ENCODE peak calls at places on chromosomes 12 and 14, in ten cellular contexts. P is colonic mucosa; N is psoas muscle; E is cardiac muscle cell; Z is transverse colon; S is PC-3; I is SK-N-SH; T is left lung; X is CD8-positive, alpha-beta T cell; M is MM.1S. H is an unnamed sample.
A peak's percentile ranks its signal among the peaks of the same experiment; 100 is the strongest.

GRCh38 chr12:58918475-58918874 is 1.8 kb downstream of the LRIG3 start:
- DNase-seq in P (no peak), N (no peak), E (no peak), Z (no peak), S (peak; percentile 34), I (no peak), T (no peak), X (no peak), M (no peak), H (no peak)

GRCh38 chr14:91415794-91416743 is 1.6 kb downstream of the CCDC88C start:
- DNase-seq in P (peak; percentile 54), N (no peak), E (no peak), Z (peak; percentile 67), S (peak; percentile 70), I (no peak), T (no peak), X (peak; percentile 84), M (peak; percentile 81), H (no peak)

GRCh38 chr12:91413591-91413990 is 231.0 kb upstream of the DCN start:
- DNase-seq in P (peak; percentile 40), N (no peak), E (peak; percentile 28), Z (peak; percentile 23), S (peak; percentile 95), I (peak; percentile 57), T (no peak), X (no peak), M (no peak), H (no peak)

GRCh38 chr14:106044949-106045596 is 518.7 kb downstream of the TMEM121 start:
- DNase-seq in P (peak; percentile 68), N (peak; percentile 59), E (no peak), Z (peak; percentile 64), S (no peak), I (peak; percentile 35), T (peak; percentile 54), X (peak; percentile 85), M (no peak), H (peak; percentile 81)

GRCh38 chr12:99915251-99916082 is 69.3 kb downstream of the ANKS1B start:
- DNase-seq in P (no peak), N (no peak), E (no peak), Z (no peak), S (peak; percentile 86), I (no peak), T (no peak), X (no peak), M (no peak), H (no peak)

GRCh38 chr12:112408621-112409020 is 784 bp downstream of the RPL6 start:
- DNase-seq in P (no peak), N (no peak), E (no peak), Z (no peak), S (no peak), I (no peak), T (no peak), X (peak; percentile 56), M (no peak), H (no peak)

GRCh38 chr12:127106723-127107122 is 1160.2 kb upstream of the TMEM132C start:
- DNase-seq in P (no peak), N (no peak), E (no peak), Z (no peak), S (no peak), I (no peak), T (no peak), X (no peak), M (no peak), H (no peak)

GRCh38 chr14:105528859-105529505 is 2.6 kb downstream of the TMEM121 start:
- DNase-seq in P (no peak), N (peak; percentile 50), E (no peak), Z (no peak), S (no peak), I (no peak), T (no peak), X (peak; percentile 51), M (no peak), H (no peak)

GRCh38 chr12:103272949-103273348 is 222.8 kb downstream of the C12orf42 start:
- DNase-seq in P (no peak), N (no peak), E (no peak), Z (no peak), S (peak; percentile 24), I (no peak), T (no peak), X (no peak), M (no peak), H (no peak)

GRCh38 chr12:3613641-3614180 is 122.7 kb downstream of the PRMT8 start:
- DNase-seq in P (no peak), N (peak; percentile 69), E (no peak), Z (no peak), S (no peak), I (no peak), T (no peak), X (no peak), M (no peak), H (no peak)

GRCh38 chr12:115451785-115452736 is 768.1 kb upstream of the TBX3 start:
- DNase-seq in P (peak; percentile 39), N (peak; percentile 50), E (peak; percentile 94), Z (no peak), S (peak; percentile 42), I (peak; percentile 88), T (no peak), X (no peak), M (peak; percentile 6), H (peak; percentile 64)

DNA sequence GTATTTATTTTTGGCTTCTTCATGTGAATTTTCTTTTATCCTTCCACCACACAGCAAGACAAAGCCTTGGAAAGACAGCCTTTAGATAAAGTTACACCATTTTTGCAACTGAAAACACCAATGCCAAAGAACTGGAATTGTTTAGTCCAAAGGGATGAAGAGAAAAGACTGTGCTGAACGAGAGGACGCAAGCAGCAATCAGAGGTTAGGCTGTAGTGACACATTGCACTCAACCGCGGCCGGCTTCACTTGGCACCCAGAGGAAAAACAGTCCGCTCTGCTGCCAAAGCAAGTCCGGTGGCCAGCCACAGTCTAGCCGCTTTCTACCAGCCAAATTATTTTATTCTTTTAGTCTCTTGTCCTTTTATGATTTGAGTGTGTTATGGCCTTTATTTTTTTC is 49.1 kb upstream of the KCNJ8 start:
- DNase-seq in P (no peak), N (peak; percentile 85), E (no peak), Z (no peak), S (no peak), I (no peak), T (peak; percentile 46), X (no peak), M (no peak), H (no peak)
- H3K4me1 ChIP-seq in P (no peaks in the 10 kb centered on the region), N (peaks cover 17% of the 10 kb centered on the region), E (peaks cover 4% of the 10 kb centered on the region), Z (no peaks in the 10 kb centered on the region), S (no peaks in the 10 kb centered on the region), I (no peaks in the 10 kb centered on the region), T (peaks cover 9% of the 10 kb centered on the region), X (no peaks in the 10 kb centered on the region), M (no peaks in the 10 kb centered on the region), H (no peaks in the 10 kb centered on the region)

GRCh38 chr14:93029417-93029816 is 86.3 kb downstream of the ITPK1 start:
- DNase-seq in P (no peak), N (no peak), E (no peak), Z (no peak), S (no peak), I (no peak), T (no peak), X (no peak), M (no peak), H (no peak)
- H3K27ac ChIP-seq in P (no peak overlapping the region), N (no peak overlapping the region), E (no peak overlapping the region), Z (no peak overlapping the region), S (no peak overlapping the region), I (no peak overlapping the region), T (no peak overlapping the region), X (no peak overlapping the region), M (no peak overlapping the region), H (no peak overlapping the region)

GRCh38 chr14:78758333-78758732 is 588.2 kb downstream of the NRXN3 start:
- DNase-seq in P (no peak), N (no peak), E (peak; percentile 78), Z (no peak), S (peak; percentile 45), I (peak; percentile 37), T (no peak), X (no peak), M (peak; percentile 48), H (no peak)
- TF ChIP-seq CTCF in P (peak; percentile 40), N (peak; percentile 15), E (peak; percentile 23), Z (peak; percentile 33), S (peak; percentile 59), I (peak; percentile 57), T (peak; percentile 44), X (no peak), M (peak; percentile 69), H (no peak)

GRCh38 chr14:99192823-99193222 is 79.2 kb downstream of the BCL11B start:
- DNase-seq in P (no peak), N (no peak), E (no peak), Z (no peak), S (no peak), I (no peak), T (no peak), X (peak; percentile 33), M (no peak), H (no peak)
- H3K4me1 ChIP-seq in P (no peaks in the 10 kb centered on the region), N (peaks cover 4% of the 10 kb centered on the region), E (peaks cover 7% of the 10 kb centered on the region), Z (peaks cover 5% of the 10 kb centered on the region), S (no peaks in the 10 kb centered on the region), I (peaks cover 7% of the 10 kb centered on the region), T (no peaks in the 10 kb centered on the region), X (peaks cover 97% of the 10 kb centered on the region), M (no peaks in the 10 kb centered on the region), H (no peaks in the 10 kb centered on the region)

GRCh38 chr12:28936221-28936620 is 212.9 kb upstream of the FAR2 start:
- DNase-seq in P (no peak), N (no peak), E (no peak), Z (no peak), S (no peak), I (no peak), T (no peak), X (no peak), M (no peak), H (no peak)

GRCh38 chr12:28933176-28933575 is 215.9 kb upstream of the FAR2 start:
- DNase-seq in P (no peak), N (no peak), E (no peak), Z (no peak), S (no peak), I (no peak), T (no peak), X (no peak), M (no peak), H (no peak)

GRCh38 chr12:28925726-28926376 is 223.2 kb upstream of the FAR2 start:
- DNase-seq in P (no peak), N (no peak), E (no peak), Z (no peak), S (no peak), I (no peak), T (no peak), X (no peak), M (no peak), H (no peak)

GRCh38 chr12:28933864-28934527 is 215.1 kb upstream of the FAR2 start:
- DNase-seq in P (no peak), N (no peak), E (no peak), Z (no peak), S (no peak), I (no peak), T (no peak), X (no peak), M (no peak), H (no peak)

GRCh38 chr12:28930704-28931103 is 218.4 kb upstream of the FAR2 start:
- DNase-seq in P (no peak), N (no peak), E (no peak), Z (no peak), S (no peak), I (no peak), T (no peak), X (no peak), M (no peak), H (no peak)
- H3K27ac ChIP-seq in P (no peak overlapping the region), N (no peak overlapping the region), E (no peak overlapping the region), Z (no peak overlapping the region), S (no peak overlapping the region), I (no peak overlapping the region), T (no peak overlapping the region), X (no peak overlapping the region), M (no peak overlapping the region), H (no peak overlapping the region)